ENCODE peak calls at places on chromosome 6, in eight cellular contexts. C is LHCN-M2; N is NCI-H1930; X is HS-27A; H is WTC11; G is CD4-positive, alpha-beta T cell; J is HCEC 1CT; L is kidney. W is an unnamed sample.
A peak's percentile ranks its signal among the peaks of the same experiment; 100 is the strongest.

GRCh38 chr6:30060634-30060981 is 457 bp upstream of the POLR1H start:
- DNase-seq in C (peak; percentile 57), N (no peak), X (peak; percentile 15), H (peak; percentile 15), G (no peak), J (no peak), L (no peak), W (peak; percentile 79)

GRCh38 chr6:56043076-56043475 is 167.7 kb upstream of the BMP5 start:
- DNase-seq in C (no peak), N (no peak), X (no peak), H (no peak), G (no peak), J (no peak), L (no peak), W (no peak)

GRCh38 chr6:113120577-113121285 is 736.4 kb upstream of the MARCKS start:
- DNase-seq in C (peak; percentile 92), N (no peak), X (peak; percentile 98), H (no peak), G (no peak), J (peak; percentile 78), L (no peak), W (no peak)

GRCh38 chr6:73362869-73363536 is 545 bp downstream of the KHDC3L start:
- DNase-seq in C (no peak), N (no peak), X (no peak), H (no peak), G (no peak), J (no peak), L (no peak), W (no peak)

GRCh38 chr6:170575250-170575649 is 9.2 kb downstream of the PDCD2 start:
- DNase-seq in C (peak; percentile 9), N (no peak), X (no peak), H (no peak), G (no peak), J (peak; percentile 17), L (no peak), W (peak; percentile 16)

GRCh38 chr6:3280091-3280490 is 21.3 kb downstream of the PSMG4 start:
- DNase-seq in C (no peak), N (no peak), X (no peak), H (no peak), G (no peak), J (no peak), L (no peak), W (no peak)

GRCh38 chr6:141097471-141097870 is 1035.3 kb upstream of the GJE1 start:
- DNase-seq in C (peak; percentile 31), N (no peak), X (no peak), H (no peak), G (no peak), J (peak; percentile 15), L (no peak), W (no peak)

GRCh38 chr6:139375239-139376053 is 998 bp upstream of the CITED2 start:
- DNase-seq in C (peak; percentile 98), N (peak; percentile 66), X (peak; percentile 91), H (peak; percentile 88), G (peak; percentile 72), J (peak; percentile 98), L (peak; percentile 96), W (peak; percentile 98)

GRCh38 chr6:133297657-133298056 is 56.5 kb downstream of the EYA4 start:
- DNase-seq in C (no peak), N (no peak), X (no peak), H (no peak), G (no peak), J (no peak), L (no peak), W (no peak)

GRCh38 chr6:136609878-136610706 is 59.9 kb upstream of the MAP7 start:
- DNase-seq in C (peak; percentile 99), N (no peak), X (peak; percentile 94), H (no peak), G (no peak), J (peak; percentile 99), L (no peak), W (peak; percentile 35)

GRCh38 chr6:53214172-53214571 is 65.5 kb upstream of the GCM1 start:
- DNase-seq in C (no peak), N (no peak), X (no peak), H (no peak), G (no peak), J (no peak), L (no peak), W (no peak)

GRCh38 chr6:57195457-57195856 is 23.3 kb downstream of the BAG2 start:
- DNase-seq in C (no peak), N (no peak), X (no peak), H (no peak), G (no peak), J (no peak), L (no peak), W (no peak)

GRCh38 chr6:33082702-33083101 is 6.9 kb downstream of the HLA-DPB1 start:
- DNase-seq in C (peak; percentile 22), N (no peak), X (peak; percentile 29), H (peak; percentile 51), G (no peak), J (peak; percentile 10), L (no peak), W (peak; percentile 35)

GRCh38 chr6:143677891-143678737 is at the start of gene PHACTR2:
- DNase-seq in C (peak; percentile 70), N (peak; percentile 26), X (peak; percentile 64), H (peak; percentile 89), G (peak; percentile 24), J (peak; percentile 77), L (peak; percentile 90), W (peak; percentile 73)

GRCh38 chr6:125004198-125004597 is 42.0 kb downstream of the RNF217 start:
- DNase-seq in C (peak; percentile 74), N (no peak), X (no peak), H (no peak), G (no peak), J (no peak), L (no peak), W (no peak)

GRCh38 chr6:53192590-53193232 is 44.1 kb upstream of the GCM1 start:
- DNase-seq in C (no peak), N (no peak), X (no peak), H (peak; percentile 18), G (no peak), J (no peak), L (no peak), W (no peak)

GRCh38 chr6:31752739-31753319 is 9.6 kb upstream of the SAPCD1 start:
- DNase-seq in C (peak; percentile 83), N (no peak), X (no peak), H (no peak), G (no peak), J (peak; percentile 88), L (no peak), W (no peak)

GRCh38 chr6:149293244-149293643 is 24.3 kb upstream of the TAB2 start:
- DNase-seq in C (peak; percentile 81), N (no peak), X (no peak), H (no peak), G (no peak), J (no peak), L (no peak), W (no peak)

GRCh38 chr6:48733581-48733980 is 622.6 kb upstream of the PTCHD4 start:
- DNase-seq in C (peak; percentile 3), N (no peak), X (no peak), H (no peak), G (no peak), J (peak; percentile 58), L (no peak), W (no peak)

GRCh38 chr6:396126-396520 is 4.6 kb downstream of the IRF4 start:
- DNase-seq in C (no peak), N (no peak), X (no peak), H (no peak), G (no peak), J (no peak), L (no peak), W (no peak)

GRCh38 chr6:12384417-12384912 is 94.3 kb downstream of the EDN1 start:
- DNase-seq in C (no peak), N (no peak), X (no peak), H (no peak), G (no peak), J (no peak), L (no peak), W (no peak)

GRCh38 chr6:113137411-113137810 is 719.7 kb upstream of the MARCKS start:
- DNase-seq in C (no peak), N (no peak), X (no peak), H (peak; percentile 13), G (no peak), J (no peak), L (peak; percentile 77), W (no peak)

GRCh38 chr6:43386492-43386891 is 17.0 kb upstream of the ZNF318 start:
- DNase-seq in C (no peak), N (no peak), X (no peak), H (no peak), G (no peak), J (no peak), L (no peak), W (peak; percentile 30)

GRCh38 chr6:36519352-36519751 is 27.9 kb downstream of the STK38 start:
- DNase-seq in C (no peak), N (no peak), X (no peak), H (no peak), G (no peak), J (no peak), L (no peak), W (no peak)

GRCh38 chr6:40162074-40162473 is 227.8 kb upstream of the MOCS1 start:
- DNase-seq in C (no peak), N (no peak), X (no peak), H (no peak), G (no peak), J (no peak), L (no peak), W (no peak)

GRCh38 chr6:95576621-95577316 is 566 bp upstream of the MANEA start:
- DNase-seq in C (peak; percentile 22), N (no peak), X (no peak), H (no peak), G (no peak), J (peak; percentile 28), L (no peak), W (peak; percentile 40)

GRCh38 chr6:122555561-122555960 is 54.6 kb upstream of the PKIB start:
- DNase-seq in C (no peak), N (no peak), X (no peak), H (no peak), G (no peak), J (no peak), L (no peak), W (no peak)

GRCh38 chr6:90468080-90468479 is 118.8 kb downstream of the MAP3K7 start:
- DNase-seq in C (peak; percentile 32), N (no peak), X (no peak), H (no peak), G (no peak), J (peak; percentile 49), L (no peak), W (peak; percentile 39)

GRCh38 chr6:158008894-158009891 is 27.5 kb downstream of the SYNJ2 start:
- DNase-seq in C (peak; percentile 74), N (no peak), X (no peak), H (no peak), G (no peak), J (peak; percentile 46), L (peak; percentile 89), W (no peak)

W was measured in erythroblast.